ENCODE peak calls at places on chromosomes 2 and 18, in five cellular contexts. One of them, this sample, is unnamed.
A peak's percentile ranks its signal among the peaks of the same experiment; 100 is the strongest.

GRCh38 chr2:190458352-190459107 is 50.4 kb downstream of the MFSD6 start:
- DNase-seq in neural progenitor cell: no peak
- DNase-seq in NB4: no peak
- DNase-seq in cardiac fibroblast: no peak
- DNase-seq in OCI-LY7: no peak
- DNase-seq in this sample: no peak

GRCh38 chr2:10537522-10538195 is 89.5 kb upstream of the ODC1 start:
- DNase-seq in NB4: peak; percentile 71
- DNase-seq in cardiac fibroblast: no peak
- DNase-seq in neural progenitor cell: no peak
- DNase-seq in OCI-LY7: no peak
- DNase-seq in this sample: no peak

GRCh38 chr18:34807106-34807796 is 97.2 kb downstream of the DTNA start:
- DNase-seq in neural progenitor cell: peak; percentile 6
- DNase-seq in cardiac fibroblast: no peak
- DNase-seq in OCI-LY7: no peak
- DNase-seq in NB4: no peak
- DNase-seq in this sample: no peak

GRCh38 chr2:101426808-101427207 is 39.5 kb upstream of the CREG2 start:
- DNase-seq in neural progenitor cell: no peak
- DNase-seq in NB4: no peak
- DNase-seq in cardiac fibroblast: no peak
- DNase-seq in OCI-LY7: no peak
- DNase-seq in this sample: no peak

GRCh38 chr18:36389811-36390581 is 92.5 kb downstream of the FHOD3 start:
- DNase-seq in NB4: no peak
- DNase-seq in cardiac fibroblast: no peak
- DNase-seq in neural progenitor cell: no peak
- DNase-seq in OCI-LY7: no peak
- DNase-seq in this sample: no peak

GRCh38 chr2:68352651-68353386 is 12.3 kb upstream of the PLEK start:
- DNase-seq in neural progenitor cell: no peak
- DNase-seq in cardiac fibroblast: peak; percentile 8
- DNase-seq in NB4: no peak
- DNase-seq in OCI-LY7: no peak
- DNase-seq in this sample: no peak

GRCh38 chr18:45521151-45521550 is 94.1 kb upstream of the SLC14A2 start:
- DNase-seq in OCI-LY7: no peak
- DNase-seq in NB4: no peak
- DNase-seq in cardiac fibroblast: peak; percentile 77
- DNase-seq in neural progenitor cell: no peak
- DNase-seq in this sample: peak; percentile 71

GRCh38 chr2:228986961-228987360 is 284.1 kb downstream of the PID1 start:
- DNase-seq in cardiac fibroblast: no peak
- DNase-seq in OCI-LY7: no peak
- DNase-seq in NB4: no peak
- DNase-seq in neural progenitor cell: no peak
- DNase-seq in this sample: peak; percentile 12

GRCh38 chr18:22193466-22193865 is 24.1 kb downstream of the GATA6 start:
- DNase-seq in OCI-LY7: no peak
- DNase-seq in neural progenitor cell: peak; percentile 60
- DNase-seq in cardiac fibroblast: peak; percentile 77
- DNase-seq in NB4: no peak
- DNase-seq in this sample: no peak

GRCh38 chr2:238242731-238243495 is 3.1 kb upstream of the HES6 start:
- DNase-seq in neural progenitor cell: no peak
- DNase-seq in NB4: peak; percentile 55
- DNase-seq in OCI-LY7: no peak
- DNase-seq in cardiac fibroblast: peak; percentile 41
- DNase-seq in this sample: no peak

GRCh38 chr2:145273840-145274239 is 753.9 kb upstream of the ZEB2 start:
- DNase-seq in NB4: peak; percentile 55
- DNase-seq in cardiac fibroblast: no peak
- DNase-seq in neural progenitor cell: no peak
- DNase-seq in OCI-LY7: no peak
- DNase-seq in this sample: no peak

GRCh38 chr18:68215931-68216330 is 499.0 kb downstream of the TMX3 start:
- DNase-seq in cardiac fibroblast: peak; percentile 55
- DNase-seq in NB4: no peak
- DNase-seq in neural progenitor cell: no peak
- DNase-seq in OCI-LY7: no peak
- DNase-seq in this sample: peak; percentile 81

GRCh38 chr2:11980809-11981208 is 234.4 kb downstream of the LPIN1 start:
- DNase-seq in NB4: no peak
- DNase-seq in cardiac fibroblast: no peak
- DNase-seq in neural progenitor cell: no peak
- DNase-seq in OCI-LY7: no peak
- DNase-seq in this sample: no peak

GRCh38 chr2:147888665-147889064 is 43.8 kb downstream of the ACVR2A start:
- DNase-seq in NB4: no peak
- DNase-seq in OCI-LY7: no peak
- DNase-seq in neural progenitor cell: no peak
- DNase-seq in cardiac fibroblast: no peak
- DNase-seq in this sample: no peak

GRCh38 chr18:57025525-57025924 is 121.4 kb upstream of the BOD1L2 start:
- DNase-seq in OCI-LY7: no peak
- DNase-seq in neural progenitor cell: no peak
- DNase-seq in cardiac fibroblast: no peak
- DNase-seq in NB4: no peak
- DNase-seq in this sample: peak; percentile 14

GRCh38 chr2:237414056-237414661 is at the start of gene COL6A3:
- DNase-seq in cardiac fibroblast: peak; percentile 97
- DNase-seq in OCI-LY7: no peak
- DNase-seq in neural progenitor cell: no peak
- DNase-seq in NB4: no peak
- DNase-seq in this sample: peak; percentile 96

GRCh38 chr2:55097083-55097461 is 46.8 kb upstream of the RTN4 start:
- DNase-seq in OCI-LY7: no peak
- DNase-seq in cardiac fibroblast: no peak
- DNase-seq in neural progenitor cell: no peak
- DNase-seq in NB4: no peak
- DNase-seq in this sample: no peak

GRCh38 chr18:44098551-44099098 is 582.1 kb upstream of the SETBP1 start:
- DNase-seq in cardiac fibroblast: peak; percentile 49
- DNase-seq in neural progenitor cell: peak; percentile 39
- DNase-seq in NB4: peak; percentile 2
- DNase-seq in OCI-LY7: no peak
- DNase-seq in this sample: peak; percentile 18

GRCh38 chr2:74659462-74659861 is 5.4 kb downstream of the SEMA4F start:
- DNase-seq in NB4: no peak
- DNase-seq in cardiac fibroblast: no peak
- DNase-seq in OCI-LY7: no peak
- DNase-seq in neural progenitor cell: no peak
- DNase-seq in this sample: no peak

DNA sequence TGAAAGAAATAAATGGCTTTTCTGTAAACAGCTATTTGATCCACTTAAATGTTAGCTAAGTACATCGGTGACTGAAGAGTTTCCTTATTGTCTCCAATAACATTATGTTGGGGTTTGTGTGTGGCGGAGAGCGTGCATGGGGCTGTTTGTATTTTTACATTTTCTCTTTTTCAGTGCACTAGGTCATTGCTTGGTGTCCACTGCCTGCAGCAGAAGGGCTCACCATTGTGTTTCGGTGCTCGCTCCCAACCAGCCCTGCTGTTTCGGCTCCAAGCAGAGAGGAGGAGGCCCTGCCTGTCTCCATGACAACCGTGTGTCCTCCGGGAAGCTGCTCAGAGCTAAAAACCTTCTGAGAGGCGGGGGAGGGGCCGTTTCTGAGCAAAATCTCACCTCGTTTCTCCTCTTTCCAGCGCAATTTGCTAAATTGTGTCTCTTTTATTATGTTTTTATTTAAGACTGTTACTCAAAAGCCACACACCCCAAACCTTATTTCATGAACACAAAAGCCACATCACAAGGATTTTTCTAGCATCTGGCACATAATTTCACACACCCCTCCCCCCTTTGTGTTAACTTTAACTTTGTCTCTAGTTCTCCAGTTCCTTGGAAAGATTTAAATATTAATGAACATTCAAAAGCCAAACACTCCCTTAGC is 112.8 kb upstream of the SLC38A11 start:
- DNase-seq in cardiac fibroblast: peak; percentile 62
- DNase-seq in NB4: no peak
- DNase-seq in neural progenitor cell: peak; percentile 96
- DNase-seq in OCI-LY7: no peak
- DNase-seq in this sample: peak; percentile 0
- H3K4me3 ChIP-seq in cardiac fibroblast: no peak overlapping the region
- H3K4me3 ChIP-seq in NB4: no peak overlapping the region
- H3K4me3 ChIP-seq in neural progenitor cell: peak overlapping the region; percentile 34
- H3K4me3 ChIP-seq in OCI-LY7: no peak overlapping the region
- H3K4me3 ChIP-seq in this sample: peak overlapping the region; percentile 14

DNA sequence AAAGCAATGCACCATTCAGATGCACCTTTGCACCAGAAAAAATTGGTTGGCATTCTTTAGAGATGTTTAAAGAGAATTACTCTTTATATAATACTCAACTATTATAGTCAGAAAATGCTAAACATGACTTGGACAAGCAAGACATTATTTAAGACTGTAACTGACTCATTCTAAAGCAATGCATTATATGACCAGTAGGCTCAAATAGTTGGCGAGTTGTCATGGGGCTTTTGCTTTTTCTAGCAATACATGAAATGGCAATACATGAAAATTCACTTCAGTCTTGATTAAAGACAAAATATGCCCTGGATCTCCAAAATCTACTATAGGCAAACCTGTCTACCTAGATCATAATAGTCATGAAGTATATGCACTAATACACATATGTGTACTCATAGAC is 216.9 kb upstream of the VWC2L start:
- DNase-seq in NB4: no peak
- DNase-seq in neural progenitor cell: no peak
- DNase-seq in cardiac fibroblast: no peak
- DNase-seq in OCI-LY7: no peak
- DNase-seq in this sample: peak; percentile 69
- TF ChIP-seq CTCF in NB4: no peak
- TF ChIP-seq CTCF in neural progenitor cell: no peak
- TF ChIP-seq CTCF in cardiac fibroblast: peak; percentile 12
- TF ChIP-seq CTCF in OCI-LY7: no peak
- TF ChIP-seq CTCF in this sample: no peak

GRCh38 chr2:200100027-200100426 is 144.6 kb downstream of the MAIP1 start:
- DNase-seq in OCI-LY7: no peak
- DNase-seq in NB4: no peak
- DNase-seq in neural progenitor cell: no peak
- DNase-seq in cardiac fibroblast: no peak
- DNase-seq in this sample: no peak
- H3K4me3 ChIP-seq in OCI-LY7: no peak overlapping the region
- H3K4me3 ChIP-seq in NB4: no peak overlapping the region
- H3K4me3 ChIP-seq in neural progenitor cell: no peak overlapping the region
- H3K4me3 ChIP-seq in cardiac fibroblast: no peak overlapping the region
- H3K4me3 ChIP-seq in this sample: no peak overlapping the region

GRCh38 chr2:20625920-20626697 is 24.8 kb downstream of the HS1BP3 start:
- DNase-seq in cardiac fibroblast: no peak
- DNase-seq in OCI-LY7: no peak
- DNase-seq in neural progenitor cell: no peak
- DNase-seq in NB4: no peak
- DNase-seq in this sample: no peak
- TF ChIP-seq CTCF in cardiac fibroblast: peak; percentile 21
- TF ChIP-seq CTCF in OCI-LY7: no peak
- TF ChIP-seq CTCF in neural progenitor cell: no peak
- TF ChIP-seq CTCF in NB4: no peak
- TF ChIP-seq CTCF in this sample: no peak

GRCh38 chr2:169165791-169166190 is 96.4 kb downstream of the DHRS9 start:
- DNase-seq in NB4: no peak
- DNase-seq in cardiac fibroblast: no peak
- DNase-seq in neural progenitor cell: no peak
- DNase-seq in OCI-LY7: no peak
- DNase-seq in this sample: no peak
- H3K4me3 ChIP-seq in NB4: no peak overlapping the region
- H3K4me3 ChIP-seq in cardiac fibroblast: no peak overlapping the region
- H3K4me3 ChIP-seq in neural progenitor cell: no peak overlapping the region
- H3K4me3 ChIP-seq in OCI-LY7: no peak overlapping the region
- H3K4me3 ChIP-seq in this sample: no peak overlapping the region

DNA sequence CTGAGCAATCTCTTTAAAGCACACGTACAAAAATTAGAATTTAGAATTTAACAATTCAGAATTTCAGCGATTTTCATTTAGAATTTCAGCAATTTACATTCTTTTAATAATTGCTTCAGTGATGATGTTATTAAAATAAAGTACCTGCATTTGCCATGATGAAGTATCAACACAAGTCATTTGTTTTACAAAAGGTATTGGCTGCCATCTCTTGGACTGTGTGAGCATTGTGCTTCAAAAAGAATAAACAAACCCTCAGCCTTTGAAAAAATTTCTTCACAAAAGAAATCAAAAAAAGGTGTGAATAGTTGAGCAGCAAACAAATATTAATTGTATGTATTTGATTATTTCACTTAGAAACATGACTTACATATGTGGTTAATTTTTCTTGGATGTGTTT is 27.1 kb upstream of the ZC3H15 start:
- DNase-seq in cardiac fibroblast: peak; percentile 44
- DNase-seq in NB4: peak; percentile 14
- DNase-seq in OCI-LY7: peak; percentile 29
- DNase-seq in neural progenitor cell: peak; percentile 17
- DNase-seq in this sample: peak; percentile 29
- TF ChIP-seq CTCF in cardiac fibroblast: peak; percentile 31
- TF ChIP-seq CTCF in NB4: no peak
- TF ChIP-seq CTCF in OCI-LY7: peak; percentile 67
- TF ChIP-seq CTCF in neural progenitor cell: peak; percentile 46
- TF ChIP-seq CTCF in this sample: peak; percentile 17

GRCh38 chr2:219759801-219760200 is 132.4 kb downstream of the SLC4A3 start:
- DNase-seq in NB4: no peak
- DNase-seq in OCI-LY7: no peak
- DNase-seq in neural progenitor cell: no peak
- DNase-seq in cardiac fibroblast: no peak
- DNase-seq in this sample: no peak
- H3K4me3 ChIP-seq in NB4: no peak overlapping the region
- H3K4me3 ChIP-seq in OCI-LY7: no peak overlapping the region
- H3K4me3 ChIP-seq in neural progenitor cell: no peak overlapping the region
- H3K4me3 ChIP-seq in cardiac fibroblast: no peak overlapping the region
- H3K4me3 ChIP-seq in this sample: no peak overlapping the region

GRCh38 chr2:156818944-156819343 is 382.8 kb downstream of the GPD2 start:
- DNase-seq in OCI-LY7: no peak
- DNase-seq in NB4: no peak
- DNase-seq in neural progenitor cell: no peak
- DNase-seq in cardiac fibroblast: peak; percentile 71
- DNase-seq in this sample: peak; percentile 5
- TF ChIP-seq CTCF in OCI-LY7: no peak
- TF ChIP-seq CTCF in NB4: no peak
- TF ChIP-seq CTCF in neural progenitor cell: no peak
- TF ChIP-seq CTCF in cardiac fibroblast: no peak
- TF ChIP-seq CTCF in this sample: no peak

This sample was measured in foreskin fibroblast.